ENCODE peak calls at places on chromosome 9, in seven cellular contexts. T is ovary, J is suprapubic skin, R is HepG2, D is stomach, P is SK-N-SH, H is sigmoid colon. U is an unnamed sample.

GRCh38 chr9:34334337-34334824 is 5.0 kb downstream of the NUDT2 start:
- DNase-seq in P (no peak), D (no peak), R (peak; percentile 89), T (no peak), H (no peak), J (no peak), U (no peak)

GRCh38 chr9:101409079-101409477 is 10.4 kb downstream of the ZNF189 start:
- DNase-seq in T (no peak), P (no peak), H (no peak), D (no peak), R (no peak), J (no peak), U (no peak)

GRCh38 chr9:114092336-114092735 is 6.8 kb downstream of the KIF12 start:
- DNase-seq in D (no peak), H (peak; percentile 43), R (no peak), T (no peak), P (no peak), J (peak; percentile 20), U (no peak)

GRCh38 chr9:27791311-27791710 is 218.0 kb upstream of the C9orf72 start:
- DNase-seq in R (no peak), P (no peak), H (no peak), J (no peak), T (no peak), D (no peak), U (no peak)

GRCh38 chr9:88302579-88303324 is 85.5 kb upstream of the SPIN1 start:
- DNase-seq in D (no peak), R (no peak), H (no peak), J (no peak), T (no peak), P (peak; percentile 47), U (no peak)

GRCh38 chr9:121222524-121223171 is 21.0 kb upstream of the RAB14 start:
- DNase-seq in T (peak; percentile 18), J (no peak), D (no peak), P (peak; percentile 42), H (no peak), R (peak; percentile 49), U (no peak)

GRCh38 chr9:110752766-110753165 is 84.2 kb downstream of the MUSK start:
- DNase-seq in D (no peak), P (no peak), H (no peak), J (no peak), T (no peak), R (no peak), U (no peak)

GRCh38 chr9:5838884-5839571 is 6.1 kb upstream of the ERMP1 start:
- DNase-seq in J (no peak), T (no peak), R (peak; percentile 96), D (peak; percentile 69), P (no peak), H (no peak), U (no peak)

GRCh38 chr9:87148391-87149237 is 201.3 kb upstream of the GAS1 start:
- DNase-seq in R (no peak), H (peak; percentile 91), J (peak; percentile 86), T (peak; percentile 63), D (peak; percentile 74), P (peak; percentile 81), U (peak; percentile 91)

GRCh38 chr9:18061332-18061731 is 412.6 kb upstream of the ADAMTSL1 start:
- DNase-seq in J (no peak), P (no peak), T (no peak), H (no peak), D (no peak), R (no peak), U (no peak)

GRCh38 chr9:72038890-72039410 is 21.5 kb downstream of the C9orf57 start:
- DNase-seq in R (peak; percentile 56), P (peak; percentile 73), T (peak; percentile 59), D (peak; percentile 82), H (peak; percentile 84), J (peak; percentile 80), U (peak; percentile 76)

GRCh38 chr9:21994526-21994995 is at the start of gene CDKN2B-AS1:
- DNase-seq in D (peak; percentile 52), J (no peak), H (no peak), P (peak; percentile 85), R (no peak), T (peak; percentile 28), U (peak; percentile 90)

GRCh38 chr9:34437006-34437925 is 21.1 kb downstream of the FAM219A start:
- DNase-seq in H (peak; percentile 70), R (peak; percentile 68), J (no peak), T (no peak), P (peak; percentile 74), D (peak; percentile 70), U (peak; percentile 58)

GRCh38 chr9:96253059-96253696 is 48.8 kb downstream of the HSD17B3 start:
- DNase-seq in P (no peak), T (no peak), D (no peak), J (no peak), R (no peak), H (no peak), U (no peak)

GRCh38 chr9:5041390-5042115 is 56.5 kb downstream of the JAK2 start:
- DNase-seq in T (no peak), J (no peak), R (no peak), P (peak; percentile 5), H (peak; percentile 53), D (no peak), U (peak; percentile 68)

GRCh38 chr9:115276621-115277020 is 158.7 kb upstream of the TNC start:
- DNase-seq in P (no peak), D (no peak), R (no peak), J (no peak), T (no peak), H (no peak), U (no peak)

GRCh38 chr9:38287420-38287985 is 105.0 kb upstream of the ALDH1B1 start:
- DNase-seq in D (no peak), J (no peak), H (no peak), R (no peak), P (no peak), T (no peak), U (no peak)

GRCh38 chr9:14806941-14807340 is 84.4 kb upstream of the CER1 start:
- DNase-seq in J (no peak), P (no peak), H (no peak), D (no peak), T (no peak), R (no peak), U (no peak)

GRCh38 chr9:136151214-136151804 is 32.6 kb upstream of the TMEM250 start:
- DNase-seq in D (no peak), R (no peak), J (no peak), H (no peak), P (no peak), T (no peak), U (peak; percentile 42)

GRCh38 chr9:102594216-102594615 is 400.9 kb upstream of the CYLC2 start:
- DNase-seq in R (no peak), H (no peak), P (no peak), J (no peak), D (no peak), T (no peak), U (no peak)

GRCh38 chr9:36937951-36938350 is 96.1 kb downstream of the PAX5 start:
- DNase-seq in D (no peak), J (no peak), T (no peak), H (no peak), R (no peak), P (no peak), U (no peak)

DNA sequence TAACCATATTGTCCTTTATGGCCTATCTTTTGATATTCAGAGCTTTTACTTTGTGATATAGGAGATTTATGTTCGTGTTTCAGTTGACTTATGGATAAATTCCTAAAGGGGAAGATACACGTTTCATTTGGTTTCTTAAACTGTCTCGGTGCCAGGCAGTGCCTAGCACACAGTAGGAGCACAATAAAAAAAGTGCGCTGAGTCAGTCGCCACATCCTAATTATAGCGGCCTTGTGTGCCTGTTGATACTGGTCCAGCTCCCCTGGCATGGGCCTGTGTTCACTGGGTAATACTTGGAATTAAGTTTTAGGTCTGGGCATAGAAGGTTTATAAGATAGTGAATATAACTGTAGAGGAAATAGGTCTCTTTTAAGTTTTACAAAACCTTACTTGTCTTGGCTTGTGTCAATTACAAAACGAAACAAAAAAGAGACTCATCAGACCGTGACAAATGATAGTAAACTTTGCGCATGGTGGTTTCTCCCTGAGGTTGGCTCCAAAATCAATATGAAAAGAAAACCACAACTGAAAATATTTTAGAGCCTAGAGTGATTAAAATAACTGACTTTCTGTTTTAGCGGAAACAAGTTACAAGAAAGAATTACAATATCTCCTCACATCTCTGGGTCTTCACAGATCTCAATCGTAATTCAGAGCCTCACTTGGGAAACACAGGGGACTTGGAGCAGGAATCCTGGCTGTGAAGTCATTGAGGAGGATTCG is 84.8 kb downstream of the MVB12B start:
- DNase-seq in J (no peak), R (no peak), H (no peak), P (no peak), D (no peak), T (no peak), U (no peak)
- H3K4me3 ChIP-seq in J (no peak overlapping the region), R (no peak overlapping the region), H (no peak overlapping the region), P (no peak overlapping the region), D (no peak overlapping the region), T (no peak overlapping the region), U (no peak overlapping the region)

DNA sequence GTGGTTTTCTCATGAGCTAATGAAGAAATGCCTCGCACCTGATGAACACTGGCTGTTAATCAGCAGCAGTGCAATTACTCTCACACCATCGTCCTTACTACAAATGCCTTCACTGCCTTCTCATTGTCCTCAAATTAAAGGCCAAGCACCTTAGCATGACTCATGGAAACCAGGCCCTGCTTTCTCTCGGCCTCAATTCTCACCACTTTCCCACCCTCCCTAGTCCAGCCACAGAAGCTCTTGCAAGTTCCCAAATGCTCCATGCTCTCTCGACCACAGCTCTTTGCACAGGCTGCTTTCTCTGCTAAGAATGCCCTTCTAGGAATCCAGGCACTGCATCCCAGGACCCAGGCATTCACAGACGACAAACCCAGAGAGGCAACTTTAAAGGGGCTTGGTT is 94.6 kb upstream of the KLF4 start:
- DNase-seq in H (no peak), P (no peak), R (no peak), D (no peak), J (no peak), T (no peak), U (no peak)
- TF ChIP-seq EP300 in H (no peak), P (no peak), R (no peak), D (no peak), J (no peak), T (no peak), U (no peak)

GRCh38 chr9:32161720-32162119 is 222.7 kb upstream of the ACO1 start:
- DNase-seq in H (no peak), T (no peak), J (no peak), D (no peak), P (no peak), R (no peak), U (no peak)
- H3K27me3 ChIP-seq in H (no peaks in the 10 kb centered on the region), T (no peaks in the 10 kb centered on the region), J (no peaks in the 10 kb centered on the region), D (no peaks in the 10 kb centered on the region), P (no peaks in the 10 kb centered on the region), R (no peaks in the 10 kb centered on the region), U (no peaks in the 10 kb centered on the region)

GRCh38 chr9:93061260-93061751 is 2.8 kb downstream of the SUSD3 start:
- DNase-seq in R (no peak), P (no peak), J (no peak), H (no peak), T (peak; percentile 45), D (no peak), U (no peak)

GRCh38 chr9:93060746-93061259 is 2.3 kb downstream of the SUSD3 start:
- DNase-seq in J (no peak), T (peak; percentile 68), H (no peak), P (no peak), D (peak; percentile 52), R (no peak), U (no peak)

GRCh38 chr9:93059097-93059959 is 827 bp downstream of the SUSD3 start:
- DNase-seq in P (no peak), D (peak; percentile 24), H (no peak), J (no peak), R (no peak), T (peak; percentile 45), U (no peak)

GRCh38 chr9:93058357-93059096 is at the start of gene SUSD3:
- DNase-seq in J (peak; percentile 73), D (peak; percentile 76), P (peak; percentile 97), H (peak; percentile 83), T (peak; percentile 92), R (peak; percentile 54), U (peak; percentile 94)

GRCh38 chr9:93059960-93060591 is 1.6 kb downstream of the SUSD3 start:
- DNase-seq in P (no peak), D (no peak), H (no peak), R (no peak), T (peak; percentile 39), J (no peak), U (no peak)
- H3K4me3 ChIP-seq in P (no peak overlapping the region), D (no peak overlapping the region), H (no peak overlapping the region), R (peak overlapping the region; percentile 64), T (no peak overlapping the region), J (peak overlapping the region; percentile 59), U (no peak overlapping the region)